ENCODE peak calls at places on chromosomes 6 and 20, in four cellular contexts. One of them, this sample, is unnamed.
A peak's percentile ranks its signal among the peaks of the same experiment; 100 is the strongest.

GRCh38 chr6:129645371-129646139 is 64.4 kb downstream of the ARHGAP18 start:
- DNase-seq in A549: no peak
- DNase-seq in hepatocyte: no peak
- DNase-seq in sigmoid colon: no peak
- DNase-seq in this sample: no peak

GRCh38 chr6:110567957-110568696 is 91.7 kb upstream of the SLC22A16 start:
- DNase-seq in A549: no peak
- DNase-seq in hepatocyte: no peak
- DNase-seq in sigmoid colon: no peak
- DNase-seq in this sample: no peak

GRCh38 chr6:89895273-89895874 is 1.1 kb downstream of the GJA10 start:
- DNase-seq in A549: no peak
- DNase-seq in hepatocyte: peak; percentile 80
- DNase-seq in sigmoid colon: no peak
- DNase-seq in this sample: peak; percentile 77

GRCh38 chr20:57470212-57470522 is 54.8 kb downstream of the CTCFL start:
- DNase-seq in A549: no peak
- DNase-seq in hepatocyte: no peak
- DNase-seq in sigmoid colon: peak; percentile 56
- DNase-seq in this sample: no peak

GRCh38 chr6:71387179-71387578 is 98.6 kb downstream of the OGFRL1 start:
- DNase-seq in A549: no peak
- DNase-seq in hepatocyte: no peak
- DNase-seq in sigmoid colon: no peak
- DNase-seq in this sample: no peak

GRCh38 chr6:21678990-21679389 is 85.4 kb downstream of the SOX4 start:
- DNase-seq in A549: peak; percentile 32
- DNase-seq in hepatocyte: peak; percentile 53
- DNase-seq in sigmoid colon: no peak
- DNase-seq in this sample: peak; percentile 2

GRCh38 chr20:58665606-58666005 is 14.5 kb downstream of the STX16 start:
- DNase-seq in A549: no peak
- DNase-seq in hepatocyte: no peak
- DNase-seq in sigmoid colon: no peak
- DNase-seq in this sample: peak; percentile 32

GRCh38 chr6:14724546-14724945 is 521.3 kb upstream of the JARID2 start:
- DNase-seq in A549: no peak
- DNase-seq in hepatocyte: no peak
- DNase-seq in sigmoid colon: no peak
- DNase-seq in this sample: no peak

GRCh38 chr6:159606786-159607185 is 86.3 kb downstream of the SOD2 start:
- DNase-seq in A549: no peak
- DNase-seq in hepatocyte: no peak
- DNase-seq in sigmoid colon: no peak
- DNase-seq in this sample: no peak

GRCh38 chr20:33716498-33716897 is 3.6 kb downstream of the PXMP4 start:
- DNase-seq in A549: no peak
- DNase-seq in hepatocyte: no peak
- DNase-seq in sigmoid colon: no peak
- DNase-seq in this sample: no peak

GRCh38 chr20:50270034-50270395 is 79.4 kb downstream of the CEBPB start:
- DNase-seq in A549: no peak
- DNase-seq in hepatocyte: no peak
- DNase-seq in sigmoid colon: no peak
- DNase-seq in this sample: no peak

GRCh38 chr6:150880336-150880735 is 14.8 kb downstream of the MTHFD1L start:
- DNase-seq in A549: no peak
- DNase-seq in hepatocyte: no peak
- DNase-seq in sigmoid colon: no peak
- DNase-seq in this sample: no peak

GRCh38 chr20:61912665-61913422 is 152.8 kb downstream of the TAF4 start:
- DNase-seq in A549: no peak
- DNase-seq in hepatocyte: no peak
- DNase-seq in sigmoid colon: no peak
- DNase-seq in this sample: no peak

GRCh38 chr6:455006-455585 is 63.5 kb downstream of the IRF4 start:
- DNase-seq in A549: no peak
- DNase-seq in hepatocyte: no peak
- DNase-seq in sigmoid colon: no peak
- DNase-seq in this sample: no peak

GRCh38 chr6:158825038-158825950 is 6.1 kb upstream of the EZR start:
- DNase-seq in A549: no peak
- DNase-seq in hepatocyte: no peak
- DNase-seq in sigmoid colon: no peak
- DNase-seq in this sample: no peak

GRCh38 chr6:138716971-138717370 is 56.6 kb upstream of the CCDC28A start:
- DNase-seq in A549: no peak
- DNase-seq in hepatocyte: no peak
- DNase-seq in sigmoid colon: no peak
- DNase-seq in this sample: no peak

GRCh38 chr6:121847806-121848522 is 412.5 kb downstream of the GJA1 start:
- DNase-seq in A549: no peak
- DNase-seq in hepatocyte: no peak
- DNase-seq in sigmoid colon: no peak
- DNase-seq in this sample: no peak

GRCh38 chr6:31246051-31246495 is 25.8 kb downstream of the HLA-C start:
- DNase-seq in A549: no peak
- DNase-seq in hepatocyte: peak; percentile 75
- DNase-seq in sigmoid colon: no peak
- DNase-seq in this sample: peak; percentile 5

GRCh38 chr20:35663813-35664543 is 722 bp downstream of the CPNE1 start:
- DNase-seq in A549: peak; percentile 54
- DNase-seq in hepatocyte: peak; percentile 68
- DNase-seq in sigmoid colon: no peak
- DNase-seq in this sample: peak; percentile 62

GRCh38 chr6:43899830-43900229 is 129.8 kb downstream of the VEGFA start:
- DNase-seq in A549: no peak
- DNase-seq in hepatocyte: no peak
- DNase-seq in sigmoid colon: no peak
- DNase-seq in this sample: no peak

GRCh38 chr6:43898358-43899131 is 128.5 kb downstream of the VEGFA start:
- DNase-seq in A549: no peak
- DNase-seq in hepatocyte: no peak
- DNase-seq in sigmoid colon: no peak
- DNase-seq in this sample: no peak

GRCh38 chr6:43895656-43896055 is 125.6 kb downstream of the VEGFA start:
- DNase-seq in A549: no peak
- DNase-seq in hepatocyte: no peak
- DNase-seq in sigmoid colon: peak; percentile 17
- DNase-seq in this sample: no peak

GRCh38 chr6:43896474-43896873 is 126.5 kb downstream of the VEGFA start:
- DNase-seq in A549: no peak
- DNase-seq in hepatocyte: no peak
- DNase-seq in sigmoid colon: no peak
- DNase-seq in this sample: no peak

DNA sequence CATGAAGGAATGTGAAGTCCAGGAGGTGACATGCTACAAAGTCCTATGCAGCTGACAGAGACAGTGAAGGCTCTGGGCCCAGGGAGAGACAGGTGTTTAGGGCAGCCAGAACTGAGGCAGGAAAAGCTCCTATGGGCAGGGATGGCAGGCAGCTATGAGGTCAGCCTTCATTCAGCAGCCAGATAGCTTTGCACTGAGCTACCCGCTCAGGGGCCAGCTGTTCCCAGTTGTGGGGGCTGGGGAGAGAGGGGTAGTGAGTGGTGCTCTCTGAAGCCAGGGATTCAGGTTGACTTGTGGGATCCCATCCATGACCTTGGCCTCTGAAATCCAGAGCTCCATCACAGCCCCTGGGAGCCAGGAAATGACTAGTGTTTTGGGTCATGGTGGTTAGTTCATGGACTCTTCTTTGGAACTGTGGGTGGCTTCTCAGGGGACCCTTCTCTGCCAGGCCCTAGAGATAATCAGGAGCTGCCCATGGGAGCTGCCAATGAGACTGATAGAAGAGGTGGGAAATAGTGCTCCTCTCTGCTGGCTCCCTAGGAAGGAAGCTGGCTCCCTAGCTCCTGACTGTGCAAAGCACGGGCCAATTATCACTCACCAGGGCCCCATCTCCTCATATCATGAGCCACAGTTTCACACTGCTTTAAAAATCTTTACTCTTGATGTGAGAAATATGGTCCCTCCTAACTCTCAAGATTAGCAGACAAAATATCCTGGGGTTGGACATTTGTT is 127.7 kb downstream of the VEGFA start:
- DNase-seq in A549: no peak
- DNase-seq in hepatocyte: no peak
- DNase-seq in sigmoid colon: no peak
- DNase-seq in this sample: peak; percentile 52
- H3K4me1 ChIP-seq in A549: no peaks in the 10 kb centered on the region
- H3K4me1 ChIP-seq in hepatocyte: peaks cover 16% of the 10 kb centered on the region
- H3K4me1 ChIP-seq in sigmoid colon: no peaks in the 10 kb centered on the region
- H3K4me1 ChIP-seq in this sample: peaks cover 6% of the 10 kb centered on the region

DNA sequence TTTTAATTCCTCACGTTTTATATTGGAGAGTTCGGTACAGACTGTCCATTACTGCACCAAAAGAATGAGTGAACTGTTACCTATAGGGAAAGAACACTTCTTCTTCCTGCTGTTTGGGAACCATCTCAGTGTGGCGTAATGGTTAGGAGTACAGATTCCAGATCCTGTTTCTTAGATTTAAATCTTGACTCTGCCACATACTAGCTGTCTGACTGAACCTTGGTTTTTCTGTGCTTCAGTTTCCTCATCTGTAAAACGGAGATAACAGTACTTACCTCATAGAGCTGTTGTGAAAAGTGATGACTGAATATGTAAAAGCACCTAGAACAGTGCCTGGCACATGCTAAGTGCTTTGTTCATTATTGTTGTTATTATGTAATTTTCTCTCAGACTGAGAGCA is 39.7 kb downstream of the STX11 start:
- DNase-seq in A549: no peak
- DNase-seq in hepatocyte: no peak
- DNase-seq in sigmoid colon: no peak
- DNase-seq in this sample: no peak
- H3K4me1 ChIP-seq in A549: no peaks in the 10 kb centered on the region
- H3K4me1 ChIP-seq in hepatocyte: no peaks in the 10 kb centered on the region
- H3K4me1 ChIP-seq in sigmoid colon: peaks cover 7% of the 10 kb centered on the region
- H3K4me1 ChIP-seq in this sample: peaks cover 43% of the 10 kb centered on the region

GRCh38 chr20:19981091-19981490 is 36.1 kb upstream of the NAA20 start:
- DNase-seq in A549: no peak
- DNase-seq in hepatocyte: no peak
- DNase-seq in sigmoid colon: no peak
- DNase-seq in this sample: peak; percentile 64
- H3K4me1 ChIP-seq in A549: peaks cover 72% of the 10 kb centered on the region
- H3K4me1 ChIP-seq in hepatocyte: peaks cover 16% of the 10 kb centered on the region
- H3K4me1 ChIP-seq in sigmoid colon: peaks cover 85% of the 10 kb centered on the region
- H3K4me1 ChIP-seq in this sample: peaks cover 32% of the 10 kb centered on the region

GRCh38 chr20:10788055-10788454 is 114.3 kb upstream of the JAG1 start:
- DNase-seq in A549: no peak
- DNase-seq in hepatocyte: no peak
- DNase-seq in sigmoid colon: no peak
- DNase-seq in this sample: no peak
- H3K4me1 ChIP-seq in A549: peaks cover 4% of the 10 kb centered on the region
- H3K4me1 ChIP-seq in hepatocyte: peaks cover 6% of the 10 kb centered on the region
- H3K4me1 ChIP-seq in sigmoid colon: no peaks in the 10 kb centered on the region
- H3K4me1 ChIP-seq in this sample: no peaks in the 10 kb centered on the region